ENCODE peak calls at places on chromosome 16, in five cellular contexts. C is astrocyte of the cerebellum, D is WTC11, E is fibroblast of mammary gland, X is osteoblast. U is an unnamed sample.

GRCh38 chr16:24729967-24730815 is 740 bp downstream of the TNRC6A start:
- DNase-seq in X (peak), E (peak), D (peak), C (no peak), U (no peak)

GRCh38 chr16:12168054-12169018 is 191.8 kb downstream of the SNX29 start:
- DNase-seq in D (no peak), C (no peak), X (no peak), E (no peak), U (no peak)

GRCh38 chr16:47475786-47476185 is 14.7 kb downstream of the PHKB start:
- DNase-seq in D (no peak), E (peak), C (no peak), X (no peak), U (no peak)

GRCh38 chr16:27244363-27244755 is 24.2 kb downstream of the NSMCE1 start:
- DNase-seq in E (no peak), X (no peak), C (no peak), D (no peak), U (no peak)

GRCh38 chr16:85369741-85370528 is 243.2 kb upstream of the GSE1 start:
- DNase-seq in D (peak), C (no peak), E (peak), X (peak), U (no peak)

GRCh38 chr16:68754117-68754792 is 17.2 kb downstream of the CDH1 start:
- DNase-seq in D (no peak), X (no peak), C (no peak), E (no peak), U (no peak)

GRCh38 chr16:69073181-69073669 is 32.2 kb upstream of the HAS3 start:
- DNase-seq in X (peak), E (peak), D (no peak), C (no peak), U (no peak)

GRCh38 chr16:1105888-1106620 is 10.0 kb upstream of the C1QTNF8 start:
- DNase-seq in E (peak), X (peak), C (no peak), D (peak), U (no peak)

GRCh38 chr16:67438098-67438791 is 7.3 kb downstream of the HSD11B2 start:
- DNase-seq in X (peak), C (no peak), D (no peak), E (no peak), U (no peak)

DNA sequence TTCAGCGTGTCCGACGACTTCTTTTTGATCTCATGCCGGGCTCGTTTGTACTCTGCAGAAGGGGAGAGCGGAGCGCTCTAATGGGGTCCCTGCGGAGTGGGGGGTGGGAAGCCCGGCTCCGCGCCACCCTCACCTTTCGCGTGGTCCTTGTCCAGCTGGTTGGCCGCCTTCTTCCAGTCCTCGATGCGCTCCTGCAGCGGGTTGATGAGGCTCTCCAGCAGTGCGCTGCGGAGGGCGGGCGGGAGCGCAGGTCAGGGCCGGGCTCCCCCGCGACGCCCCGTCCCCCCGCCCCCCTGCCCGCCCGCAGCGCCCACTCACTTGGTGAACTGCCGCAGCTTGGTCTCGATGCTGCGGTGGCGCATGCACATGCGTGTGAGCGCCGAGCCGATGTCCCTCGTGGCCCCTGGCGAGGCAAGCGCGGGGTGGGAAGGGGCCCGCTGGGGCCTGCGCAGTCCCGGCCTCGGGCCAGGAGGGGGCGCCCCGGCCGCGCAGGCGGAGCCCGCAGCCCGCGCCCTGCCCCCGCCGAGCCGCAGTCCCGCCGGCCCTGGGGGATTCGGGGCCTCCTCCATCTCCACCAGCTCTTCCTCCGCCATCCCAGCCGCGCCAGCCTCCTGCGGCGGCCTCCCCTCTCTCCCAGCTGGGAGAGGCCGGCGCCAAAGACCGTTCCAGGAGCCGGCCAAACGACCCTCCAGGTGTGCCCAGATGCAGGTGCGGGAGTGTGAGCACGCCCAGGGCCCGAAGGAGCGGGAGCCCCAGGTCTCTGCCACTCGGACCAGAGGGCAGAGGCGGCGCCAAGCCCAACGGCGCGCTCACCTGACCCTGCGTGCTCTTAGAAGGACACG is 6.0 kb downstream of the MTSS2 start:
- DNase-seq in D (peak), C (no peak), X (peak), E (no peak), U (peak)
- TF ChIP-seq CTCF in D (peak), C (peak), X (peak), E (no peak), U (peak)

GRCh38 chr16:56311208-56312027 is 113.9 kb downstream of the AMFR start:
- DNase-seq in D (peak), C (no peak), X (peak), E (no peak), U (no peak)
- TF ChIP-seq CTCF in D (no peak), C (no peak), X (peak), E (peak), U (peak)

GRCh38 chr16:83113317-83113716 is 486.5 kb downstream of the CDH13 start:
- DNase-seq in E (peak), C (no peak), D (peak), X (peak), U (no peak)
- TF ChIP-seq CTCF in E (peak), C (peak), D (peak), X (peak), U (peak)

DNA sequence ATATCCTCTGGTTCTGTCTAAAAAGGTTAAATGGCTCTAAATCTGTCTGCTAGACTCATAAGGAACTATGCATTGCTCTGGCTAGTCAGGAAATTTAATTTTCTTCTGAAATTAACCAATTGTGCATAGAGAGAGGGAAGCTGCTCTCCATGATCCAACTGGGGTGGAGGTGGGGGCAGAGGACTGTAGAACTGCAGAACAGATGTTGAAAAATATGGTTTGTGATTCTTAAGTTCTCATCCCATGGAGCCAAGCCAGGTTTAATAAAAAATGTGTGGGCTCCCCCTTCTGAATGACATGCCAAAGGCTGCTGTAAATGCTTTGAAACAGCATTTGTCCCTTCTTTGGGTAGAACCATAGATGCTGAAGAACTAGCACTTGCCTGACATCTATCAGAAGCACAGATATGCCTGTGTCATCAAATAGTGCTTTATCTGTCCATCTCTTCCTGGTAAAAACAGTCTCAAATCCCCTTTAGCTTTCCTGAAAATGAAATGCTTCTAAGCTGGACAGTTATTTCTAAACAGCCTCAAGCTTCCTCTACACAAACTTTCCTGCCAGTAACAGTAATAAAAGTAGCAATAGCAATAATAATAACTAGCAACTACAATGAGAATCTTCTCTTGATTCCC is 221.4 kb downstream of the CDH8 start:
- DNase-seq in X (no peak), D (no peak), C (no peak), E (no peak), U (no peak)
- TF ChIP-seq CTCF in X (no peak), D (no peak), C (no peak), E (no peak), U (peak)

DNA sequence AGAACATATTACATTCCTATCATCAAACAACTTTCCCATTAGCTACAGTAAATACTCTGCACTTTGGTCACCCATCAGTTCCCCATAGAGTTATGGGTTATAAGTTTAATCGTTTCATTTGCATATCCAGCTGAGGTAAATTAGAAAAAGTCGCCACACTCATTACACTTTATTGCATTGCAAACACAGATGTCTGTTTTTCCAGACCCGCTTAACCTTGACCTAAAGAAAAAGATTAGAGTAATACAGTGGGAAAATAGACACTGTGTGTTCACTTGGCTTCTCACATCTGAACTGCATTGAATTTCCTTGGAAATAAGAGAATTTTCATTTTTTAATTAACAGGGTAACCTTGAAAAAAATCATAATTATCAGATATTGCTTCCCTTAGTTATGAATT is 213.0 kb upstream of the PSMD7 start:
- DNase-seq in D (no peak), E (no peak), C (no peak), X (no peak), U (no peak)
- TF ChIP-seq CTCF in D (no peak), E (no peak), C (no peak), X (no peak), U (no peak)

U was measured in chondrocyte.